ENCODE peak calls at places on chromosomes 5 and 9, in seven cellular contexts. W, N, C, G, I, V and D are unnamed samples.

GRCh38 chr5:5772202-5772601 is 349.7 kb downstream of the ICE1 start:
- DNase-seq in W (no peak), I (no peak), G (no peak), C (no peak), V (no peak), N (no peak), D (no peak)

GRCh38 chr5:3595102-3595961 is at the start of gene IRX1:
- DNase-seq in W (no peak), I (no peak), C (no peak), G (no peak), N (peak; percentile 56), V (no peak), D (no peak)

GRCh38 chr5:148984333-148984732 is 78.5 kb downstream of the SH3TC2 start:
- DNase-seq in N (no peak), C (no peak), G (no peak), V (no peak), I (no peak), W (peak; percentile 76), D (no peak)

GRCh38 chr5:31100781-31101180 is 92.7 kb upstream of the CDH6 start:
- DNase-seq in C (no peak), W (no peak), V (no peak), I (no peak), N (no peak), G (no peak), D (no peak)

GRCh38 chr5:99045864-99046263 is 117.1 kb upstream of the CHD1 start:
- DNase-seq in I (no peak), V (no peak), G (no peak), C (no peak), N (no peak), W (no peak), D (no peak)

GRCh38 chr5:180658774-180659564 is 9.6 kb upstream of the FLT4 start:
- DNase-seq in V (no peak), W (no peak), C (no peak), I (no peak), G (no peak), N (no peak), D (no peak)

GRCh38 chr5:111345731-111346130 is 121.5 kb downstream of the CAMK4 start:
- DNase-seq in N (no peak), W (peak; percentile 12), I (no peak), V (no peak), C (no peak), G (no peak), D (no peak)

GRCh38 chr5:139658501-139658927 is 10.4 kb downstream of the CXXC5 start:
- DNase-seq in V (no peak), W (peak; percentile 51), G (peak; percentile 84), N (peak; percentile 76), I (no peak), C (no peak), D (no peak)

GRCh38 chr9:108142504-108143201 is 653.1 kb upstream of the KLF4 start:
- DNase-seq in W (peak; percentile 50), G (peak; percentile 87), N (peak; percentile 90), C (no peak), I (peak; percentile 85), V (peak; percentile 80), D (peak; percentile 62)

GRCh38 chr9:93200449-93200742 is 16.5 kb downstream of the WNK2 start:
- DNase-seq in V (no peak), I (no peak), W (no peak), N (no peak), C (no peak), G (no peak), D (no peak)

GRCh38 chr5:1235838-1236237 is 10.7 kb downstream of the SLC6A18 start:
- DNase-seq in N (no peak), I (no peak), G (no peak), V (no peak), C (no peak), W (no peak), D (no peak)

GRCh38 chr5:82367930-82368329 is 89.8 kb upstream of the RPS23 start:
- DNase-seq in V (no peak), N (no peak), C (no peak), G (no peak), I (no peak), W (no peak), D (no peak)

GRCh38 chr5:134438268-134438622 is 26.6 kb upstream of the CDKN2AIPNL start:
- DNase-seq in N (peak; percentile 79), V (no peak), C (no peak), W (peak; percentile 90), I (peak; percentile 63), G (peak; percentile 28), D (peak; percentile 45)

GRCh38 chr9:70954607-70955143 is 166.7 kb downstream of the TRPM3 start:
- DNase-seq in W (no peak), G (no peak), V (no peak), N (no peak), C (no peak), I (no peak), D (no peak)

GRCh38 chr5:82858453-82859043 is 218.6 kb downstream of the TMEM167A start:
- DNase-seq in N (no peak), V (no peak), C (no peak), W (no peak), G (no peak), I (no peak), D (no peak)

GRCh38 chr5:41636605-41637004 is 126.2 kb upstream of the PLCXD3 start:
- DNase-seq in I (no peak), W (peak; percentile 28), C (no peak), N (peak; percentile 21), V (no peak), G (no peak), D (no peak)

GRCh38 chr9:136358016-136358415 is 5.5 kb downstream of the DNLZ start:
- DNase-seq in C (no peak), G (no peak), I (no peak), N (no peak), W (no peak), V (no peak), D (no peak)

GRCh38 chr5:16528382-16528849 is 62.8 kb upstream of the ZNF622 start:
- DNase-seq in V (no peak), G (no peak), W (no peak), N (no peak), C (no peak), I (no peak), D (no peak)

GRCh38 chr5:127206320-127207113 is 84.1 kb upstream of the MEGF10 start:
- DNase-seq in V (no peak), G (no peak), W (peak; percentile 77), I (peak; percentile 21), C (peak; percentile 20), N (peak; percentile 92), D (no peak)

GRCh38 chr5:170357853-170358497 is 31.2 kb downstream of the KCNMB1 start:
- DNase-seq in C (no peak), I (no peak), V (peak; percentile 38), N (no peak), W (no peak), G (peak; percentile 91), D (no peak)

GRCh38 chr5:107698286-107698685 is 27.5 kb upstream of the EFNA5 start:
- DNase-seq in I (peak; percentile 21), G (no peak), W (peak; percentile 34), C (no peak), V (no peak), N (peak; percentile 52), D (no peak)

GRCh38 chr9:36191290-36191645 is 547 bp downstream of the CLTA start:
- DNase-seq in V (peak; percentile 41), G (peak; percentile 86), C (no peak), N (no peak), W (no peak), I (no peak), D (no peak)

GRCh38 chr5:56588636-56589485 is 226.5 kb upstream of the MAP3K1 start:
- DNase-seq in N (no peak), V (peak; percentile 29), I (no peak), C (no peak), W (no peak), G (peak; percentile 92), D (no peak)

GRCh38 chr5:140608730-140609520 is 24.1 kb downstream of the CD14 start:
- DNase-seq in N (no peak), V (peak; percentile 82), G (no peak), C (no peak), I (no peak), W (no peak), D (no peak)

GRCh38 chr9:18795947-18796705 is 236.9 kb downstream of the SAXO1 start:
- DNase-seq in V (no peak), N (peak; percentile 92), G (no peak), W (peak; percentile 61), I (peak; percentile 67), C (no peak), D (no peak)

GRCh38 chr5:147780924-147781530 is 1.5 kb downstream of the JAKMIP2 start:
- DNase-seq in C (no peak), N (no peak), G (no peak), V (no peak), W (no peak), I (no peak), D (no peak)

GRCh38 chr5:147784596-147784995 is 2.1 kb upstream of the JAKMIP2 start:
- DNase-seq in V (no peak), W (no peak), I (no peak), C (no peak), G (no peak), N (no peak), D (no peak)

GRCh38 chr5:147788023-147788422 is 5.5 kb upstream of the JAKMIP2 start:
- DNase-seq in W (no peak), N (no peak), G (no peak), I (no peak), V (no peak), C (no peak), D (no peak)

GRCh38 chr5:147786115-147786514 is 3.6 kb upstream of the JAKMIP2 start:
- DNase-seq in I (no peak), G (no peak), C (no peak), V (no peak), W (no peak), N (no peak), D (no peak)

GRCh38 chr5:147782053-147783028 is at the start of gene JAKMIP2:
- DNase-seq in C (no peak), V (peak; percentile 45), I (no peak), G (peak; percentile 91), N (peak; percentile 94), W (peak; percentile 1), D (peak; percentile 76)
- H3K4me3 ChIP-seq in C (no peak within 1 kb of the TSS), V (no peak within 1 kb of the TSS), I (no peak within 1 kb of the TSS), G (peak within 1 kb of the TSS; percentile 33), N (peak within 1 kb of the TSS; percentile 52), W (no peak within 1 kb of the TSS), D (peak within 1 kb of the TSS; percentile 70)

GRCh38 chr9:84966876-84967830 is 297.6 kb downstream of the NTRK2 start:
- DNase-seq in C (no peak), G (no peak), V (no peak), I (no peak), N (no peak), W (no peak), D (no peak)
- TF ChIP-seq CTCF in C (no peak), G (no peak), V (no peak), I (no peak), N (peak; percentile 9), W (no peak), D (peak; percentile 18)

DNA sequence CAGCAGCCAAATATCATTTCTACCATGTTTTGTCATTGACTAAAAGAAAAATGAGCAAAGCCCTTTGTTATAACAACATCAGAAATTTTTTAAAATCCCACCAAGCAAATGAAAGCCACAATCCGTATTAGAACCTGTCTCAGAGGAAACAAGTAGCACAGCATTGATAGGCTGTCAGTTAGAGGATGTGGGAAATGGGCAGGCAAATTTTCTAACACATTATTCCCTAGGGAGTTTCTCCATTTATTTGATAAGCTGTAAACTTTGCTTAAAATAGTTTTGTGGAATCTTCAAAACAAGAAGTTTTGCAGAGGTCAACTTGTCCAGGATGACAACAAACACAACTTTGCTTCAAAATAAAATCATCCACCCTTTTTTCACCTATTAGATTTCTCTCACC is 53.6 kb upstream of the APC start:
- DNase-seq in W (no peak), N (no peak), I (no peak), C (no peak), G (no peak), V (no peak), D (no peak)
- H3K4me3 ChIP-seq in W (no peak overlapping the region), N (no peak overlapping the region), I (no peak overlapping the region), C (no peak overlapping the region), G (no peak overlapping the region), V (no peak overlapping the region), D (no peak overlapping the region)

GRCh38 chr5:102554728-102555127 is 55.9 kb upstream of the SLCO6A1 start:
- DNase-seq in I (no peak), V (no peak), C (no peak), W (no peak), G (no peak), N (peak; percentile 19), D (no peak)
- TF ChIP-seq CTCF in I (no peak), V (no peak), C (no peak), W (no peak), G (no peak), N (peak; percentile 18), D (peak; percentile 56)